ENCODE peak calls at places on chromosomes 3 and 15, in ten cellular contexts. I, M, C, W, B, T, S, R, U and P are unnamed samples.

GRCh38 chr15:26295331-26295730 is 432.2 kb upstream of the ATP10A start:
- DNase-seq in I (no peak), M (no peak), C (no peak), W (no peak), B (no peak), T (no peak), S (no peak), R (no peak), U (no peak), P (no peak)

GRCh38 chr3:145145461-145145860 is 1015.5 kb downstream of the PLOD2 start:
- DNase-seq in I (no peak), M (no peak), C (no peak), W (no peak), B (no peak), T (no peak), S (no peak), R (no peak), U (no peak), P (no peak)

GRCh38 chr15:100783760-100784492 is 95.7 kb upstream of the ALDH1A3 start:
- DNase-seq in I (no peak), M (no peak), C (no peak), W (no peak), B (no peak), T (no peak), S (no peak), R (no peak), U (peak; percentile 16), P (no peak)

GRCh38 chr3:11820540-11821041 is 26.1 kb downstream of the TAMM41 start:
- DNase-seq in I (no peak), M (no peak), C (no peak), W (no peak), B (no peak), T (no peak), S (no peak), R (no peak), U (no peak), P (no peak)

GRCh38 chr15:95832655-95833054 is 497.8 kb upstream of the NR2F2 start:
- DNase-seq in I (no peak), M (no peak), C (no peak), W (peak; percentile 21), B (no peak), T (no peak), S (no peak), R (no peak), U (no peak), P (no peak)

GRCh38 chr3:122513386-122514122 is 1.2 kb downstream of the KPNA1 start:
- DNase-seq in I (no peak), M (no peak), C (no peak), W (no peak), B (no peak), T (no peak), S (no peak), R (no peak), U (no peak), P (no peak)

GRCh38 chr15:64897345-64897985 is 14.2 kb upstream of the ANKDD1A start:
- DNase-seq in I (no peak), M (peak; percentile 90), C (no peak), W (no peak), B (peak; percentile 63), T (no peak), S (peak; percentile 24), R (no peak), U (no peak), P (no peak)

GRCh38 chr3:178140491-178140890 is 395.7 kb upstream of the KCNMB2 start:
- DNase-seq in I (no peak), M (no peak), C (no peak), W (no peak), B (no peak), T (no peak), S (no peak), R (peak; percentile 23), U (no peak), P (no peak)

GRCh38 chr15:67109141-67110034 is 44.0 kb downstream of the SMAD3 start:
- DNase-seq in I (no peak), M (peak; percentile 99), C (no peak), W (no peak), B (no peak), T (no peak), S (no peak), R (no peak), U (peak; percentile 53), P (no peak)

GRCh38 chr15:28133281-28133680 is 34.2 kb upstream of the OCA2 start:
- DNase-seq in I (no peak), M (no peak), C (no peak), W (no peak), B (no peak), T (no peak), S (no peak), R (no peak), U (no peak), P (no peak)

GRCh38 chr3:151398895-151399294 is 14.3 kb upstream of the P2RY12 start:
- DNase-seq in I (no peak), M (no peak), C (no peak), W (no peak), B (no peak), T (no peak), S (no peak), R (no peak), U (no peak), P (no peak)

GRCh38 chr15:90561344-90562244 is 31.9 kb downstream of the CRTC3 start:
- DNase-seq in I (no peak), M (no peak), C (no peak), W (no peak), B (no peak), T (no peak), S (no peak), R (no peak), U (no peak), P (no peak)

GRCh38 chr3:173397161-173398110 is at the start of gene NLGN1:
- DNase-seq in I (no peak), M (peak; percentile 23), C (peak; percentile 42), W (peak; percentile 49), B (peak; percentile 8), T (peak; percentile 55), S (peak; percentile 71), R (peak; percentile 91), U (peak; percentile 79), P (peak; percentile 61)

GRCh38 chr3:14097616-14098391 is 26.9 kb downstream of the CHCHD4 start:
- DNase-seq in I (no peak), M (no peak), C (no peak), W (no peak), B (no peak), T (no peak), S (no peak), R (no peak), U (no peak), P (no peak)

GRCh38 chr3:134294302-134294925 is 43.8 kb upstream of the RYK start:
- DNase-seq in I (peak; percentile 21), M (no peak), C (no peak), W (no peak), B (no peak), T (no peak), S (no peak), R (no peak), U (no peak), P (no peak)

GRCh38 chr3:16311960-16312451 is 47.0 kb downstream of the OXNAD1 start:
- DNase-seq in I (no peak), M (peak; percentile 90), C (no peak), W (no peak), B (no peak), T (peak; percentile 81), S (no peak), R (peak; percentile 4), U (no peak), P (no peak)

GRCh38 chr3:117278424-117279190 is 569.0 kb downstream of the TUSC7 start:
- DNase-seq in I (no peak), M (no peak), C (no peak), W (no peak), B (peak; percentile 40), T (peak; percentile 8), S (peak; percentile 72), R (peak; percentile 29), U (no peak), P (no peak)

GRCh38 chr3:44411031-44411645 is 66.3 kb downstream of the ZNF445 start:
- DNase-seq in I (no peak), M (no peak), C (no peak), W (no peak), B (no peak), T (no peak), S (no peak), R (no peak), U (no peak), P (no peak)

GRCh38 chr15:34682673-34683072 is 72.1 kb downstream of the GJD2 start:
- DNase-seq in I (no peak), M (peak; percentile 29), C (no peak), W (no peak), B (peak; percentile 92), T (no peak), S (no peak), R (no peak), U (no peak), P (no peak)

GRCh38 chr3:126261037-126261436 is 80.7 kb upstream of the ALDH1L1 start:
- DNase-seq in I (no peak), M (no peak), C (no peak), W (no peak), B (no peak), T (peak; percentile 67), S (peak; percentile 45), R (peak; percentile 41), U (peak; percentile 53), P (no peak)

GRCh38 chr3:135918600-135918999 is 46.9 kb upstream of the PPP2R3A start:
- DNase-seq in I (no peak), M (no peak), C (no peak), W (no peak), B (peak; percentile 38), T (peak; percentile 20), S (no peak), R (peak; percentile 57), U (peak; percentile 10), P (no peak)

GRCh38 chr3:73137736-73138403 is 76.4 kb downstream of the EBLN2 start:
- DNase-seq in I (no peak), M (no peak), C (no peak), W (no peak), B (no peak), T (no peak), S (no peak), R (no peak), U (no peak), P (no peak)

GRCh38 chr15:42057744-42058646 is 36.4 kb downstream of the PLA2G4D start:
- DNase-seq in I (no peak), M (no peak), C (no peak), W (no peak), B (peak; percentile 30), T (no peak), S (no peak), R (peak; percentile 62), U (no peak), P (no peak)

GRCh38 chr15:76299786-76300185 is 11.5 kb downstream of the ETFA start:
- DNase-seq in I (no peak), M (no peak), C (no peak), W (no peak), B (no peak), T (no peak), S (no peak), R (no peak), U (no peak), P (no peak)

GRCh38 chr3:126526668-126527005 is 2.7 kb downstream of the CHST13 start:
- DNase-seq in I (no peak), M (no peak), C (no peak), W (no peak), B (no peak), T (no peak), S (no peak), R (no peak), U (no peak), P (no peak)

GRCh38 chr3:123818324-123818920 is 65.7 kb downstream of the MYLK start:
- DNase-seq in I (no peak), M (peak; percentile 42), C (no peak), W (no peak), B (no peak), T (no peak), S (no peak), R (no peak), U (no peak), P (no peak)

GRCh38 chr3:120092444-120092843 is 1.8 kb downstream of the GSK3B start:
- DNase-seq in I (no peak), M (no peak), C (no peak), W (no peak), B (no peak), T (no peak), S (no peak), R (no peak), U (no peak), P (no peak)

GRCh38 chr15:38130739-38131498 is 121.7 kb upstream of the SPRED1 start:
- DNase-seq in I (no peak), M (peak; percentile 88), C (peak; percentile 27), W (no peak), B (peak; percentile 76), T (peak; percentile 2), S (no peak), R (no peak), U (peak; percentile 22), P (peak; percentile 17)